ENCODE peak calls at places on chromosomes 1 and 21, in five cellular contexts. P, G, Z, O and C are unnamed samples.

GRCh38 chr1:44108241-44108640 is 10.4 kb upstream of the KLF17 start:
- DNase-seq in G (peak), P (peak), O (peak), Z (no peak), C (no peak)

GRCh38 chr1:43314233-43314632 is 13.5 kb downstream of the TIE1 start:
- DNase-seq in P (no peak), O (no peak), Z (no peak), G (no peak), C (no peak)

GRCh38 chr1:147077936-147078605 is 94.2 kb downstream of the PRKAB2 start:
- DNase-seq in Z (no peak), P (no peak), G (no peak), O (no peak), C (no peak)

GRCh38 chr21:29477347-29477746 is 178.6 kb downstream of the BACH1 start:
- DNase-seq in P (no peak), G (no peak), Z (no peak), O (no peak), C (no peak)

GRCh38 chr1:196608401-196609113 is at the start of gene KCNT2:
- DNase-seq in O (peak), Z (no peak), P (peak), G (peak), C (no peak)

GRCh38 chr1:50705699-50706098 is 254.4 kb downstream of the FAF1 start:
- DNase-seq in O (peak), Z (no peak), G (no peak), P (no peak), C (no peak)

GRCh38 chr1:201955009-201955749 is at the start of gene TIMM17A:
- DNase-seq in G (peak), Z (peak), O (peak), P (peak), C (peak)

GRCh38 chr1:76949503-76949902 is 82.2 kb downstream of the ST6GALNAC5 start:
- DNase-seq in O (no peak), P (no peak), G (peak), Z (peak), C (no peak)

GRCh38 chr1:109499081-109499480 is 5.2 kb downstream of the CYB561D1 start:
- DNase-seq in O (no peak), Z (no peak), G (no peak), P (no peak), C (no peak)

GRCh38 chr1:23593042-23593521 is 33.8 kb upstream of the ID3 start:
- DNase-seq in G (no peak), P (no peak), Z (no peak), O (no peak), C (no peak)

GRCh38 chr1:23591460-23592208 is 32.3 kb upstream of the ID3 start:
- DNase-seq in Z (no peak), P (no peak), O (peak), G (no peak), C (no peak)

GRCh38 chr1:23593556-23594148 is 34.4 kb upstream of the ID3 start:
- DNase-seq in Z (no peak), G (no peak), O (peak), P (no peak), C (no peak)

GRCh38 chr1:23594149-23594917 is 35.0 kb upstream of the ID3 start:
- DNase-seq in Z (no peak), G (no peak), P (no peak), O (no peak), C (no peak)

DNA sequence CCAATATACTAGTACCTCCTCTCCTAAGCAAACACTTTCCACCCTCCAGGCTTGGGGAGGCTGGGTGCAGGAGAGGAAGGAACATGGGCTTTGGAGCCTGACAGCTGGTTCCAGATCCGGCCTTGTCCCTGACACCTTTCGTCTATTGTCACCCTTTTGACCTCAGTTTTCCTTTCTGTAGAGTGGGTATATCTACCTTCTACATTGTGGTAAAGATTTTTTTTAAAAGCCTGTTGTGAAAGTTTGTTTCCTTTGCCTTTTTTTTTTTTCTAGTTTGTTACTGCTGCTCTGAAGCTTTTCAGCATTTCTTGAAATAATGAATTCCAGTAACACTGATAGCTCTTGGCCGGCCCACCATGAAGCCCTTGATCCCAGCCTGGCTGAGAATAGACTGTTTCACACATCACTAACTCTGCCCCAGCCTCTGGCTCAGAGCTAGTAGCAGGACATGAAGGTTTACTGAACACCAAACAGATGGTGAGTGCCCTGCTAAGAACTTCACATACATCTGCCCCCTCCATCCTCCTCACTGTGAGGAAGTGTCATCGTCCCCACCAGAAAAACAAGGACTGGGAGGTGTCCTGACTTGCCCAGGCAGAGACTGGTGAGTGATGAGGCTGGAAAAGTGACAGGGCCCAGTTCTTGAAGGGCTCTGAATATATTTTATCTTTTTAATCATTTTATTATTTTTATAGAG is 33.1 kb upstream of the ID3 start:
- DNase-seq in Z (no peak), G (no peak), P (no peak), O (peak), C (no peak)
- H3K4me3 ChIP-seq in Z (no peak), G (no peak), P (no peak), O (no peak), C (no peak)

GRCh38 chr1:61053281-61053711 is 29.1 kb upstream of the NFIA start:
- DNase-seq in O (no peak), P (peak), Z (no peak), G (no peak), C (no peak)
- H3K4me3 ChIP-seq in O (peak), P (peak), Z (peak), G (no peak), C (no peak)

GRCh38 chr1:47950481-47950880 is 46.7 kb downstream of the TRABD2B start:
- DNase-seq in G (no peak), Z (no peak), O (no peak), P (no peak), C (no peak)

GRCh38 chr1:47951545-47952235 is 45.5 kb downstream of the TRABD2B start:
- DNase-seq in P (no peak), O (no peak), Z (no peak), G (no peak), C (no peak)

GRCh38 chr1:47948126-47948525 is 49.1 kb downstream of the TRABD2B start:
- DNase-seq in O (peak), P (no peak), Z (no peak), G (no peak), C (peak)

GRCh38 chr1:47953661-47954060 is 43.5 kb downstream of the TRABD2B start:
- DNase-seq in O (no peak), P (no peak), Z (no peak), G (no peak), C (no peak)

GRCh38 chr1:47951026-47951425 is 46.2 kb downstream of the TRABD2B start:
- DNase-seq in Z (no peak), G (no peak), P (no peak), O (no peak), C (no peak)
- H3K4me3 ChIP-seq in Z (no peak), G (no peak), P (no peak), O (no peak), C (no peak)

GRCh38 chr1:66281808-66282207 is 252.1 kb upstream of the SGIP1 start:
- DNase-seq in Z (no peak), P (no peak), G (no peak), O (no peak), C (no peak)
- H3K4me3 ChIP-seq in Z (no peak), P (no peak), G (no peak), O (no peak), C (no peak)

GRCh38 chr1:193540511-193540910 is 354.1 kb upstream of the B3GALT2 start:
- DNase-seq in Z (peak), G (no peak), O (no peak), P (no peak), C (no peak)
- H3K4me3 ChIP-seq in Z (peak), G (no peak), O (no peak), P (no peak), C (no peak)